ENCODE peak calls at places on chromosomes 12 and 14, in ten cellular contexts. G, C, J, E, Y, R, W, I, N and S are unnamed samples.

GRCh38 chr12:125069616-125070015 is 4.4 kb downstream of the AACS start:
- DNase-seq in N (no peak), J (no peak), W (no peak), G (no peak), R (no peak), Y (no peak), E (no peak), I (no peak), C (no peak), S (no peak)

GRCh38 chr14:72141084-72141483 is 208.9 kb downstream of the RGS6 start:
- DNase-seq in Y (no peak), J (no peak), E (no peak), I (no peak), C (no peak), G (no peak), W (no peak), N (no peak), R (no peak), S (no peak)

GRCh38 chr12:14239935-14240872 is 125.3 kb upstream of the ATF7IP start:
- DNase-seq in G (peak; percentile 36), C (no peak), J (peak; percentile 76), N (no peak), R (no peak), W (no peak), Y (no peak), E (no peak), I (peak; percentile 30), S (no peak)

GRCh38 chr12:104226672-104227071 is 11.1 kb downstream of the TXNRD1 start:
- DNase-seq in Y (no peak), G (peak; percentile 80), C (no peak), R (no peak), N (no peak), W (no peak), E (no peak), I (no peak), J (peak; percentile 77), S (no peak)

GRCh38 chr12:67833602-67834001 is 155.6 kb upstream of the IFNG-AS1 start:
- DNase-seq in R (no peak), Y (no peak), W (no peak), I (no peak), J (no peak), G (no peak), C (no peak), N (no peak), E (no peak), S (no peak)

GRCh38 chr14:103067231-103067954 is 10.0 kb upstream of the CDC42BPB start:
- DNase-seq in N (no peak), G (peak; percentile 48), I (no peak), Y (no peak), J (peak; percentile 56), R (no peak), E (no peak), W (no peak), C (no peak), S (no peak)

GRCh38 chr12:94151577-94151976 is 3.2 kb downstream of the PLXNC1 start:
- DNase-seq in G (no peak), E (no peak), N (no peak), I (peak; percentile 39), Y (no peak), C (no peak), J (no peak), R (no peak), W (no peak), S (no peak)

GRCh38 chr12:47881826-47882427 is 22.9 kb downstream of the VDR start:
- DNase-seq in R (no peak), G (peak; percentile 98), W (no peak), J (peak; percentile 96), C (no peak), N (peak; percentile 89), E (no peak), Y (no peak), I (peak; percentile 48), S (no peak)

GRCh38 chr12:16012086-16012485 is 101.0 kb downstream of the DERA start:
- DNase-seq in C (no peak), I (peak; percentile 31), G (peak; percentile 64), J (no peak), Y (no peak), E (no peak), W (no peak), N (peak; percentile 30), R (no peak), S (no peak)

GRCh38 chr14:63295231-63295685 is 23.5 kb downstream of the GPHB5 start:
- DNase-seq in R (no peak), Y (no peak), W (no peak), C (no peak), J (no peak), N (no peak), I (no peak), E (no peak), G (no peak), S (no peak)

GRCh38 chr12:76790564-76791552 is 26.9 kb downstream of the ZDHHC17 start:
- DNase-seq in G (no peak), C (peak; percentile 59), I (no peak), N (peak; percentile 8), J (peak; percentile 7), R (no peak), Y (no peak), W (no peak), E (no peak), S (no peak)

GRCh38 chr12:121534495-121535148 is 46.2 kb downstream of the KDM2B start:
- DNase-seq in J (no peak), N (no peak), G (no peak), E (peak; percentile 73), C (no peak), I (no peak), W (peak; percentile 55), R (peak; percentile 77), Y (no peak), S (no peak)

GRCh38 chr12:113370923-113371682 is 12.7 kb downstream of the PLBD2 start:
- DNase-seq in N (no peak), W (no peak), R (no peak), J (no peak), Y (no peak), C (no peak), I (no peak), E (no peak), G (no peak), S (no peak)

GRCh38 chr12:6200266-6201198 is at the start of gene CD9:
- DNase-seq in Y (no peak), N (no peak), C (no peak), I (peak; percentile 58), R (peak; percentile 52), G (no peak), J (peak; percentile 32), W (no peak), E (no peak), S (peak; percentile 70)

GRCh38 chr14:93103392-93104080 is 12.2 kb downstream of the ITPK1 start:
- DNase-seq in I (peak; percentile 42), W (peak; percentile 11), J (peak; percentile 93), G (no peak), N (no peak), E (peak; percentile 27), Y (peak; percentile 35), C (no peak), R (peak; percentile 79), S (no peak)

GRCh38 chr14:94816113-94816512 is 46.2 kb upstream of the GSC start:
- DNase-seq in Y (no peak), E (no peak), J (no peak), I (no peak), C (no peak), R (no peak), N (no peak), W (no peak), G (no peak), S (no peak)

GRCh38 chr14:73784065-73784987 is 67.3 kb upstream of the PTGR2 start:
- DNase-seq in W (no peak), Y (no peak), J (no peak), C (no peak), R (no peak), N (no peak), I (no peak), E (no peak), G (peak; percentile 56), S (no peak)

GRCh38 chr14:32077081-32078029 is at the start of gene ARHGAP5:
- DNase-seq in J (peak; percentile 36), G (peak; percentile 27), I (peak; percentile 24), W (peak; percentile 63), R (peak; percentile 55), C (peak; percentile 64), N (no peak), E (peak; percentile 65), Y (peak; percentile 32), S (peak; percentile 88)

GRCh38 chr12:45890276-45890675 is 100.1 kb downstream of the SCAF11 start:
- DNase-seq in J (no peak), N (no peak), C (no peak), I (no peak), Y (no peak), E (no peak), R (no peak), W (no peak), G (no peak), S (no peak)